ENCODE peak calls at places on chromosomes 12 and 14, in seven cellular contexts. R, A, Y, M, V, U and H are unnamed samples.

GRCh38 chr12:49347307-49348237 is 884 bp downstream of the DNAJC22 start:
- DNase-seq in R (peak), A (peak), Y (peak), M (peak), V (no peak), U (no peak), H (peak)

GRCh38 chr14:47439953-47440352 is 235.5 kb downstream of the MDGA2 start:
- DNase-seq in R (no peak), A (no peak), Y (no peak), M (no peak), V (no peak), U (no peak), H (no peak)

GRCh38 chr14:21553266-21553665 is 26.6 kb downstream of the OR10G3 start:
- DNase-seq in R (no peak), A (no peak), Y (no peak), M (no peak), V (no peak), U (no peak), H (no peak)

GRCh38 chr14:71488703-71489141 is 443.5 kb upstream of the RGS6 start:
- DNase-seq in R (no peak), A (no peak), Y (no peak), M (peak), V (no peak), U (no peak), H (peak)

GRCh38 chr12:26651566-26652188 is 181.3 kb downstream of the ITPR2 start:
- DNase-seq in R (peak), A (no peak), Y (peak), M (peak), V (no peak), U (peak), H (peak)

GRCh38 chr12:8987589-8988205 is 1.6 kb upstream of the KLRG1 start:
- DNase-seq in R (no peak), A (no peak), Y (no peak), M (no peak), V (no peak), U (no peak), H (no peak)

GRCh38 chr12:27652174-27652763 is 44.0 kb upstream of the REP15 start:
- DNase-seq in R (peak), A (no peak), Y (peak), M (peak), V (no peak), U (peak), H (peak)

GRCh38 chr12:111616177-111616623 is 17.1 kb upstream of the ATXN2 start:
- DNase-seq in R (peak), A (no peak), Y (no peak), M (peak), V (no peak), U (no peak), H (peak)

GRCh38 chr14:68471029-68471963 is 321.6 kb downstream of the ZFP36L1 start:
- DNase-seq in R (no peak), A (no peak), Y (no peak), M (no peak), V (no peak), U (no peak), H (no peak)

GRCh38 chr12:53232641-53233538 is 881 bp upstream of the RARG start:
- DNase-seq in R (peak), A (peak), Y (peak), M (peak), V (no peak), U (peak), H (no peak)

GRCh38 chr12:59444932-59445331 is 150.9 kb upstream of the SLC16A7 start:
- DNase-seq in R (peak), A (no peak), Y (peak), M (peak), V (no peak), U (no peak), H (peak)

GRCh38 chr12:104263580-104264358 is 39.8 kb upstream of the EID3 start:
- DNase-seq in R (peak), A (no peak), Y (peak), M (peak), V (no peak), U (no peak), H (peak)

GRCh38 chr14:68644101-68644500 is 148.8 kb downstream of the ZFP36L1 start:
- DNase-seq in R (no peak), A (no peak), Y (no peak), M (no peak), V (no peak), U (no peak), H (no peak)

GRCh38 chr12:28582687-28583376 is 392.6 kb downstream of the CCDC91 start:
- DNase-seq in R (no peak), A (no peak), Y (no peak), M (no peak), V (no peak), U (no peak), H (no peak)

GRCh38 chr14:53331247-53331646 is 178.1 kb upstream of the DDHD1 start:
- DNase-seq in R (peak), A (no peak), Y (peak), M (peak), V (no peak), U (no peak), H (peak)

GRCh38 chr12:57770734-57771133 is 1.2 kb downstream of the METTL1 start:
- DNase-seq in R (no peak), A (no peak), Y (no peak), M (no peak), V (no peak), U (no peak), H (no peak)

GRCh38 chr12:130787445-130788410 is 51.3 kb downstream of the STX2 start:
- DNase-seq in R (peak), A (no peak), Y (no peak), M (no peak), V (no peak), U (no peak), H (peak)

GRCh38 chr14:46147486-46147885 is 504.1 kb downstream of the RPL10L start:
- DNase-seq in R (no peak), A (no peak), Y (no peak), M (no peak), V (no peak), U (no peak), H (no peak)

GRCh38 chr12:27696864-27697564 is 767 bp downstream of the REP15 start:
- DNase-seq in R (no peak), A (no peak), Y (no peak), M (no peak), V (no peak), U (no peak), H (no peak)

GRCh38 chr12:104602426-104602825 is 145.7 kb downstream of the CHST11 start:
- DNase-seq in R (no peak), A (no peak), Y (no peak), M (no peak), V (no peak), U (no peak), H (no peak)

GRCh38 chr12:116861331-116861730 is 19.9 kb downstream of the HRK start:
- DNase-seq in R (peak), A (no peak), Y (peak), M (peak), V (no peak), U (no peak), H (peak)

GRCh38 chr14:23572524-23572828 is 4.9 kb upstream of the AP1G2 start:
- DNase-seq in R (no peak), A (no peak), Y (no peak), M (no peak), V (no peak), U (no peak), H (no peak)

GRCh38 chr14:53412819-53413664 is 259.9 kb upstream of the DDHD1 start:
- DNase-seq in R (peak), A (no peak), Y (peak), M (no peak), V (no peak), U (no peak), H (no peak)

GRCh38 chr12:5872745-5873144 is 72.3 kb downstream of the ANO2 start:
- DNase-seq in R (no peak), A (no peak), Y (peak), M (peak), V (no peak), U (no peak), H (peak)

GRCh38 chr12:12488296-12488695 is 74.4 kb downstream of the DUSP16 start:
- DNase-seq in R (no peak), A (no peak), Y (no peak), M (no peak), V (no peak), U (no peak), H (no peak)
- TF ChIP-seq CTCF in R (no peak), A (no peak), Y (no peak), M (no peak), V (no peak), U (no peak), H (no peak)

GRCh38 chr12:2616763-2617162 is 178.0 kb upstream of the FKBP4 start:
- DNase-seq in R (no peak), A (no peak), Y (no peak), M (no peak), V (no peak), U (no peak), H (no peak)
- H3K4me3 ChIP-seq in R (no peak), A (no peak), Y (no peak), M (no peak), V (no peak), U (no peak), H (no peak)

GRCh38 chr14:91860238-91860637 is 7.1 kb downstream of the TC2N start:
- DNase-seq in R (no peak), A (no peak), Y (no peak), M (no peak), V (no peak), U (no peak), H (no peak)

GRCh38 chr14:91848602-91849001 is 18.7 kb downstream of the TC2N start:
- DNase-seq in R (no peak), A (no peak), Y (no peak), M (no peak), V (no peak), U (no peak), H (no peak)

GRCh38 chr14:91858536-91859275 is 8.6 kb downstream of the TC2N start:
- DNase-seq in R (peak), A (no peak), Y (peak), M (peak), V (no peak), U (peak), H (peak)

GRCh38 chr14:91854327-91854934 is 12.9 kb downstream of the TC2N start:
- DNase-seq in R (no peak), A (no peak), Y (no peak), M (no peak), V (no peak), U (no peak), H (no peak)
- TF ChIP-seq CTCF in R (no peak), A (no peak), Y (no peak), M (no peak), V (no peak), U (no peak), H (no peak)

DNA sequence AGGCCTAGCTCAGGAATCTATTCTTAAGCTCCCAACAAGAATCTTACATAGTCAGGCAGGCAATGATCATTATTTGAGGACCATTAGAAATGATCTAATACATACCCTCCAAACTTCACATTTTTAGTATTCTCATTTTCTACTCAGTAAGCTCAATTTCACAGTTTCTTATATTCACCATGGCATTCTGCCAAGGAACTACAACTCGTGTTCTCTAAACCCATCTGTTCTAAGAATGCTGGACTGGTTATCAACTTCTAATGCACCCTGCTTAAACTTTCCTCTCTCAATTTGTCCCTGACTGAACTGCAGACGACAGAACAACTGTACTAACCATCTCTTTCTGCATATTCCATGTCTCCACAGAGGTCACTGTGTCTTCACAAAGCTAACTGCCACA is 58.7 kb downstream of the GXYLT1 start:
- DNase-seq in R (peak), A (no peak), Y (no peak), M (peak), V (no peak), U (no peak), H (peak)
- H3K4me3 ChIP-seq in R (no peak), A (no peak), Y (no peak), M (no peak), V (no peak), U (no peak), H (no peak)